ENCODE peak calls at places on chromosomes 4 and X, in four cellular contexts. One of them, this sample, is unnamed. For H3K4me1, the result is how much of the 10 kb centered on the place peaks cover.

GRCh38 chr4:31045724-31046318 is 325.7 kb downstream of the PCDH7 start:
- DNase-seq in PC-3: peak
- DNase-seq in GM23338: peak
- DNase-seq in mammary epithelial cell: peak
- DNase-seq in this sample: peak

GRCh38 chrX:2315434-2315833 is 185.3 kb downstream of the DHRSX start:
- DNase-seq in PC-3: no peak
- DNase-seq in GM23338: no peak
- DNase-seq in mammary epithelial cell: no peak
- DNase-seq in this sample: no peak

GRCh38 chr4:140250989-140251552 is 97.1 kb upstream of the MAML3 start:
- DNase-seq in PC-3: no peak
- DNase-seq in GM23338: no peak
- DNase-seq in mammary epithelial cell: no peak
- DNase-seq in this sample: peak

GRCh38 chr4:109385260-109385659 is 48.4 kb upstream of the SEC24B start:
- DNase-seq in PC-3: no peak
- DNase-seq in GM23338: no peak
- DNase-seq in mammary epithelial cell: no peak
- DNase-seq in this sample: no peak

GRCh38 chr4:46986922-46987638 is 6.3 kb downstream of the GABRA4 start:
- DNase-seq in PC-3: no peak
- DNase-seq in GM23338: no peak
- DNase-seq in mammary epithelial cell: no peak
- DNase-seq in this sample: no peak

GRCh38 chrX:7316887-7317286 is 168.9 kb upstream of the PUDP start:
- DNase-seq in PC-3: no peak
- DNase-seq in GM23338: no peak
- DNase-seq in mammary epithelial cell: no peak
- DNase-seq in this sample: no peak

GRCh38 chrX:82816572-82816971 is 691.5 kb upstream of the POU3F4 start:
- DNase-seq in PC-3: peak
- DNase-seq in GM23338: no peak
- DNase-seq in mammary epithelial cell: peak
- DNase-seq in this sample: no peak

GRCh38 chrX:23765449-23765848 is 17.5 kb upstream of the SAT1 start:
- DNase-seq in PC-3: peak
- DNase-seq in GM23338: no peak
- DNase-seq in mammary epithelial cell: peak
- DNase-seq in this sample: no peak

GRCh38 chr4:113955411-113955810 is 24.0 kb downstream of the ARSJ start:
- DNase-seq in PC-3: peak
- DNase-seq in GM23338: no peak
- DNase-seq in mammary epithelial cell: no peak
- DNase-seq in this sample: peak

GRCh38 chrX:115561605-115562491 is 874 bp downstream of the PLS3 start:
- DNase-seq in PC-3: peak
- DNase-seq in GM23338: peak
- DNase-seq in mammary epithelial cell: peak
- DNase-seq in this sample: peak

GRCh38 chrX:115562492-115562872 is 1.5 kb downstream of the PLS3 start:
- DNase-seq in PC-3: peak
- DNase-seq in GM23338: peak
- DNase-seq in mammary epithelial cell: peak
- DNase-seq in this sample: peak

GRCh38 chrX:115564243-115564642 is 3.3 kb downstream of the PLS3 start:
- DNase-seq in PC-3: no peak
- DNase-seq in GM23338: no peak
- DNase-seq in mammary epithelial cell: peak
- DNase-seq in this sample: no peak

GRCh38 chrX:115563633-115564182 is 2.7 kb downstream of the PLS3 start:
- DNase-seq in PC-3: peak
- DNase-seq in GM23338: no peak
- DNase-seq in mammary epithelial cell: no peak
- DNase-seq in this sample: no peak

GRCh38 chrX:115565888-115566287 is 4.9 kb downstream of the PLS3 start:
- DNase-seq in PC-3: no peak
- DNase-seq in GM23338: no peak
- DNase-seq in mammary epithelial cell: no peak
- DNase-seq in this sample: no peak
- TF ChIP-seq EZH2 in PC-3: no peak
- TF ChIP-seq EZH2 in GM23338: no peak
- TF ChIP-seq EZH2 in mammary epithelial cell: no peak
- TF ChIP-seq EZH2 in this sample: no peak

GRCh38 chrX:107730991-107731766 is 44.4 kb downstream of the TSC22D3 start:
- DNase-seq in PC-3: peak
- DNase-seq in GM23338: no peak
- DNase-seq in mammary epithelial cell: no peak
- DNase-seq in this sample: no peak
- H3K4me1 ChIP-seq in PC-3: half or more
- H3K4me1 ChIP-seq in GM23338: under half
- H3K4me1 ChIP-seq in mammary epithelial cell: under half
- H3K4me1 ChIP-seq in this sample: under half

GRCh38 chr4:77818667-77819408 is at the start of gene CNOT6L:
- DNase-seq in PC-3: peak
- DNase-seq in GM23338: peak
- DNase-seq in mammary epithelial cell: peak
- DNase-seq in this sample: peak
- TF ChIP-seq EZH2 in PC-3: no peak
- TF ChIP-seq EZH2 in GM23338: peak
- TF ChIP-seq EZH2 in mammary epithelial cell: no peak
- TF ChIP-seq EZH2 in this sample: no peak

GRCh38 chr4:48756689-48757220 is 23.3 kb downstream of the FRYL start:
- DNase-seq in PC-3: no peak
- DNase-seq in GM23338: no peak
- DNase-seq in mammary epithelial cell: peak
- DNase-seq in this sample: no peak

GRCh38 chr4:48755287-48755686 is 24.8 kb downstream of the FRYL start:
- DNase-seq in PC-3: no peak
- DNase-seq in GM23338: no peak
- DNase-seq in mammary epithelial cell: no peak
- DNase-seq in this sample: no peak

GRCh38 chr4:48752256-48752655 is 27.8 kb downstream of the FRYL start:
- DNase-seq in PC-3: no peak
- DNase-seq in GM23338: no peak
- DNase-seq in mammary epithelial cell: no peak
- DNase-seq in this sample: no peak

GRCh38 chr4:48748949-48749596 is 31.0 kb downstream of the FRYL start:
- DNase-seq in PC-3: no peak
- DNase-seq in GM23338: peak
- DNase-seq in mammary epithelial cell: no peak
- DNase-seq in this sample: peak

GRCh38 chr4:48752726-48753125 is 27.4 kb downstream of the FRYL start:
- DNase-seq in PC-3: no peak
- DNase-seq in GM23338: peak
- DNase-seq in mammary epithelial cell: no peak
- DNase-seq in this sample: no peak
- H3K4me1 ChIP-seq in PC-3: under half
- H3K4me1 ChIP-seq in GM23338: under half
- H3K4me1 ChIP-seq in mammary epithelial cell: under half
- H3K4me1 ChIP-seq in this sample: under half

DNA sequence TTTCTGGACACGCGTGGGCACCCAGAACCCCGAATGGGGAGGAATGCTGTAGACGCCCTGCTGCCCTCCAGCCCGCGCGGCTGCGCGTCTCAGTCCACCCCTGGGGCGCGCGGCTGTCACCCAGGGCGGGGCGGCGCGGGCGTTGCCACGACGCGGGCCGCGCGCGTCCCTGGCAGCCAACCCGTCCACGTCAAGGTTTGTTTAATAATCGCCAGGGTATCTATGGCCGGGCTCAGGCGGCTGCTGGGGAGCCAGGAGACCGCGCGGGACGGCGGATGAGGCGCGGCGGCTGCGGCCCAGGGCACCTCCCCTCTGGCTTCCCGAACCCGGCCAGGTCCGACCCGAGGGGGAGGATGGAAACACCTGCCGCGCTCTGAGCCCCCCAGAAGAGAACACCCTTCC is at the start of gene SPATA18:
- DNase-seq in PC-3: no peak
- DNase-seq in GM23338: peak
- DNase-seq in mammary epithelial cell: peak
- DNase-seq in this sample: no peak
- TF ChIP-seq EZH2 in PC-3: no peak
- TF ChIP-seq EZH2 in GM23338: no peak
- TF ChIP-seq EZH2 in mammary epithelial cell: no peak
- TF ChIP-seq EZH2 in this sample: no peak

GRCh38 chrX:34881671-34882070 is 60.9 kb upstream of the FAM47B start:
- DNase-seq in PC-3: no peak
- DNase-seq in GM23338: no peak
- DNase-seq in mammary epithelial cell: peak
- DNase-seq in this sample: no peak
- H3K4me1 ChIP-seq in PC-3: under half
- H3K4me1 ChIP-seq in GM23338: under half
- H3K4me1 ChIP-seq in mammary epithelial cell: under half
- H3K4me1 ChIP-seq in this sample: under half

GRCh38 chr4:42397635-42398447 is 553 bp downstream of the SHISA3 start:
- DNase-seq in PC-3: peak
- DNase-seq in GM23338: peak
- DNase-seq in mammary epithelial cell: peak
- DNase-seq in this sample: peak
- TF ChIP-seq EZH2 in PC-3: no peak
- TF ChIP-seq EZH2 in GM23338: peak
- TF ChIP-seq EZH2 in mammary epithelial cell: peak
- TF ChIP-seq EZH2 in this sample: peak

GRCh38 chr4:8230033-8230432 is 30.9 kb downstream of the SH3TC1 start:
- DNase-seq in PC-3: no peak
- DNase-seq in GM23338: no peak
- DNase-seq in mammary epithelial cell: no peak
- DNase-seq in this sample: no peak
- H3K4me1 ChIP-seq in PC-3: under half
- H3K4me1 ChIP-seq in GM23338: under half
- H3K4me1 ChIP-seq in mammary epithelial cell: under half
- H3K4me1 ChIP-seq in this sample: under half

GRCh38 chr4:62622084-62622483 is 1422.0 kb downstream of the ADGRL3 start:
- DNase-seq in PC-3: no peak
- DNase-seq in GM23338: no peak
- DNase-seq in mammary epithelial cell: no peak
- DNase-seq in this sample: no peak

GRCh38 chr4:62618042-62618441 is 1417.9 kb downstream of the ADGRL3 start:
- DNase-seq in PC-3: no peak
- DNase-seq in GM23338: no peak
- DNase-seq in mammary epithelial cell: no peak
- DNase-seq in this sample: no peak
- TF ChIP-seq EZH2 in PC-3: no peak
- TF ChIP-seq EZH2 in GM23338: no peak
- TF ChIP-seq EZH2 in mammary epithelial cell: no peak
- TF ChIP-seq EZH2 in this sample: no peak